ENCODE peak calls at places on chromosomes 4 and X, in four cellular contexts. P, T, D and K are unnamed samples. For H3K36me3 and H3K4me1, the result is how much of the 10 kb centered on the place peaks cover.

GRCh38 chr4:92535599-92535998 is 231.8 kb downstream of the GRID2 start:
- DNase-seq in P (no peak), T (no peak), D (no peak), K (no peak)

GRCh38 chr4:156889616-156890594 is 81.7 kb downstream of the PDGFC start:
- DNase-seq in P (peak), T (peak), D (no peak), K (no peak)

GRCh38 chr4:83219344-83219990 is 65.1 kb downstream of the COQ2 start:
- DNase-seq in P (peak), T (no peak), D (peak), K (no peak)

GRCh38 chr4:34198966-34199365 is 2045.3 kb downstream of the ARAP2 start:
- DNase-seq in P (no peak), T (no peak), D (no peak), K (no peak)

GRCh38 chrX:110806145-110806544 is 10.5 kb upstream of the CHRDL1 start:
- DNase-seq in P (no peak), T (no peak), D (no peak), K (no peak)

GRCh38 chr4:81571105-81571504 is 99.4 kb upstream of the RASGEF1B start:
- DNase-seq in P (no peak), T (no peak), D (no peak), K (no peak)

GRCh38 chr4:74537459-74537858 is 92.5 kb downstream of the AREG start:
- DNase-seq in P (no peak), T (no peak), D (no peak), K (no peak)

GRCh38 chr4:149845643-149846208 is 30.1 kb upstream of the IQCM start:
- DNase-seq in P (no peak), T (no peak), D (no peak), K (no peak)

GRCh38 chr4:110516106-110516922 is 40.4 kb downstream of the ENPEP start:
- DNase-seq in P (peak), T (peak), D (peak), K (no peak)

GRCh38 chrX:46376246-46376885 is 168.9 kb downstream of the ZNF674 start:
- DNase-seq in P (no peak), T (no peak), D (no peak), K (no peak)

GRCh38 chr4:132557660-132558059 is 591.4 kb upstream of the PCDH10 start:
- DNase-seq in P (no peak), T (no peak), D (no peak), K (no peak)

GRCh38 chr4:139144161-139144859 is 32.7 kb downstream of the ELF2 start:
- DNase-seq in P (peak), T (peak), D (peak), K (peak)

GRCh38 chr4:61911313-61911756 is 711.2 kb downstream of the ADGRL3 start:
- DNase-seq in P (no peak), T (no peak), D (no peak), K (no peak)

GRCh38 chr4:30386266-30386895 is 333.8 kb upstream of the PCDH7 start:
- DNase-seq in P (no peak), T (no peak), D (no peak), K (no peak)

GRCh38 chrX:153825042-153825441 is 5.3 kb downstream of the PDZD4 start:
- DNase-seq in P (no peak), T (no peak), D (no peak), K (no peak)

GRCh38 chr4:187010052-187010451 is 286.4 kb upstream of the FAT1 start:
- DNase-seq in P (no peak), T (no peak), D (no peak), K (no peak)

GRCh38 chr4:11106190-11106589 is 322.5 kb downstream of the HS3ST1 start:
- DNase-seq in P (no peak), T (no peak), D (no peak), K (no peak)

GRCh38 chr4:48071171-48071570 is 54.6 kb downstream of the NIPAL1 start:
- DNase-seq in P (no peak), T (no peak), D (no peak), K (no peak)

GRCh38 chr4:61273237-61273636 is 73.1 kb downstream of the ADGRL3 start:
- DNase-seq in P (peak), T (no peak), D (no peak), K (no peak)

GRCh38 chrX:42778096-42778495 is at the start of gene PPP1R2C:
- DNase-seq in P (no peak), T (no peak), D (no peak), K (no peak)

GRCh38 chr4:109275346-109275745 is 27.1 kb downstream of the COL25A1 start:
- DNase-seq in P (no peak), T (no peak), D (no peak), K (no peak)

GRCh38 chr4:38021751-38022150 is 61.6 kb downstream of the PTTG2 start:
- DNase-seq in P (no peak), T (no peak), D (no peak), K (no peak)

GRCh38 chr4:101075536-101075935 is 271.8 kb downstream of the PPP3CA start:
- DNase-seq in P (no peak), T (no peak), D (no peak), K (no peak)

GRCh38 chr4:164116286-164116685 is 621.8 kb downstream of the TMA16 start:
- DNase-seq in P (no peak), T (no peak), D (no peak), K (no peak)

GRCh38 chr4:3108211-3108610 is 33.7 kb downstream of the HTT start:
- DNase-seq in P (no peak), T (no peak), D (no peak), K (no peak)

GRCh38 chrX:108439961-108440696 is 491 bp downstream of the COL4A5 start:
- DNase-seq in P (no peak), T (no peak), D (no peak), K (no peak)

GRCh38 chr4:105147226-105148151 is 813 bp downstream of the TET2 start:
- DNase-seq in P (peak), T (peak), D (peak), K (peak)

GRCh38 chr4:114694770-114695169 is 96.2 kb downstream of the UGT8 start:
- DNase-seq in P (no peak), T (no peak), D (no peak), K (no peak)

GRCh38 chr4:36159208-36159607 is 85.1 kb downstream of the ARAP2 start:
- DNase-seq in P (no peak), T (no peak), D (no peak), K (no peak)
- H3K36me3 ChIP-seq in P (under half), T (under half), D (under half), K (under half)

GRCh38 chr4:41539711-41540110 is 1.8 kb downstream of the LIMCH1 start:
- DNase-seq in P (no peak), T (no peak), D (no peak), K (no peak)
- H3K4me1 ChIP-seq in P (half or more), T (half or more), D (under half), K (under half)

GRCh38 chr4:53208749-53209148 is 157.1 kb downstream of the SCFD2 start:
- DNase-seq in P (no peak), T (no peak), D (no peak), K (no peak)

DNA sequence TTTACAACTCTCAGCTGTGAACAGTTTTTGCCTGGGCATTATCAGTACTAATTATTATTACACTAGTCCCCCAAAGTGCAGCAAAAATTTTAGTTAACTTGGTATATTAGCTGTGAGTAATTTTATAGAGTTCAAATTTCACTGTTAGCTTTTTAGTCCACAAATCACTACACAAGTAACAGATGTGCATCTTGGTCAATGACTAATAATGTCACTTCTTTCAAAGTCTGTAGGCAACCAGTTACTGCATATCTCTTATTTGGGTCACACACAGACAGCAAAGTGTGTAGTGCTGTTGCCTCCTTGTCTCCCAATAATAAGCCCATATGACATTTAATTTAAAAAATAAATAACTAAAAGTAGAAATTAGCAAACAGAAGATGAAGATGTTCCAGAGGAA is 159.9 kb downstream of the SCFD2 start:
- DNase-seq in P (no peak), T (no peak), D (no peak), K (no peak)
- H3K36me3 ChIP-seq in P (under half), T (under half), D (under half), K (under half)

GRCh38 chr4:1964971-1965370 is 43.8 kb downstream of the NELFA start:
- DNase-seq in P (no peak), T (no peak), D (no peak), K (no peak)

GRCh38 chr4:1969928-1970723 is 38.6 kb downstream of the NELFA start:
- DNase-seq in P (no peak), T (no peak), D (no peak), K (no peak)

GRCh38 chr4:1964443-1964842 is 44.3 kb downstream of the NELFA start:
- DNase-seq in P (no peak), T (no peak), D (no peak), K (no peak)

GRCh38 chr4:1968667-1969295 is 40.0 kb downstream of the NELFA start:
- DNase-seq in P (no peak), T (no peak), D (no peak), K (no peak)

GRCh38 chr4:1967512-1968149 is 41.1 kb downstream of the NELFA start:
- DNase-seq in P (no peak), T (no peak), D (no peak), K (no peak)
- H3K4me1 ChIP-seq in P (under half), T (under half), D (under half), K (under half)

GRCh38 chr4:99987681-99988080 is 37.6 kb upstream of the H2AZ1 start:
- DNase-seq in P (no peak), T (no peak), D (no peak), K (no peak)
- H3K36me3 ChIP-seq in P (under half), T (under half), D (under half), K (under half)

GRCh38 chr4:143382539-143382938 is 45.9 kb downstream of the GAB1 start:
- DNase-seq in P (no peak), T (no peak), D (no peak), K (no peak)
- H3K4me1 ChIP-seq in P (half or more), T (half or more), D (half or more), K (half or more)

DNA sequence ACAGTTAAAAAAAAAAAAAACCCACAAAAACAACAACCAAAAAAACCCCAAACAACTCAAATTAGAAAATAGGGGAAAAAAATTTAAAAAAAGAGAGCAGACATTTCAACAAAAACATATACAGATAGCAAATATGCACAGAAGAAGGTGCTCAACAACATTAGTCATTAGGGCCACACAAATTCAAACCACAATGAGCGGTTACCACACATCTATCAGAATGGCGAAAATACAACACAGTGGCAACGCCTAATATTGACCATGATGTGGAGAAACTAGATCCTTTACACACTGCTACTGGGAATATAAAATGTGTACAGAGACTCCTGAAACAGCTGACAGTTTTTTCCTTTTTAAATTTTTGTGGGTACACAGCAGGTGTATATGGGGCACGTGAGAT is 19.4 kb downstream of the LYAR start:
- DNase-seq in P (no peak), T (no peak), D (no peak), K (no peak)
- H3K36me3 ChIP-seq in P (under half), T (under half), D (under half), K (under half)

GRCh38 chrX:2697741-2698294 is 6.7 kb downstream of the CD99 start:
- DNase-seq in P (no peak), T (no peak), D (no peak), K (no peak)
- H3K4me1 ChIP-seq in P (half or more), T (half or more), D (half or more), K (half or more)

GRCh38 chr4:87132035-87132434 is 88.4 kb downstream of the KLHL8 start:
- DNase-seq in P (no peak), T (no peak), D (no peak), K (no peak)
- H3K36me3 ChIP-seq in P (half or more), T (under half), D (half or more), K (half or more)